ENCODE peak calls at places on chromosomes 13 and 19, in eight cellular contexts. One of them, this sample, is unnamed.

GRCh38 chr13:28325022-28325421 is 169.9 kb downstream of the FLT1 start:
- DNase-seq in IMR-90: no peak
- DNase-seq in psoas muscle: no peak
- DNase-seq in breast epithelium: no peak
- DNase-seq in thoracic aorta: no peak
- DNase-seq in uterus: no peak
- DNase-seq in H9: no peak
- DNase-seq in tibial artery: no peak
- DNase-seq in this sample: no peak

GRCh38 chr13:42660367-42660965 is 86.5 kb downstream of the TNFSF11 start:
- DNase-seq in breast epithelium: no peak
- DNase-seq in psoas muscle: no peak
- DNase-seq in H9: no peak
- DNase-seq in uterus: no peak
- DNase-seq in thoracic aorta: no peak
- DNase-seq in tibial artery: no peak
- DNase-seq in IMR-90: peak
- DNase-seq in this sample: peak

GRCh38 chr13:110907951-110908898 is 6.6 kb downstream of the ANKRD10 start:
- DNase-seq in thoracic aorta: no peak
- DNase-seq in uterus: no peak
- DNase-seq in H9: peak
- DNase-seq in tibial artery: no peak
- DNase-seq in breast epithelium: peak
- DNase-seq in IMR-90: peak
- DNase-seq in psoas muscle: no peak
- DNase-seq in this sample: peak

GRCh38 chr19:18541258-18541991 is 1.9 kb downstream of the FKBP8 start:
- DNase-seq in psoas muscle: no peak
- DNase-seq in thoracic aorta: no peak
- DNase-seq in uterus: no peak
- DNase-seq in tibial artery: no peak
- DNase-seq in H9: no peak
- DNase-seq in IMR-90: no peak
- DNase-seq in breast epithelium: no peak
- DNase-seq in this sample: no peak

GRCh38 chr19:4715529-4716221 is 8.0 kb downstream of the DPP9 start:
- DNase-seq in psoas muscle: no peak
- DNase-seq in uterus: no peak
- DNase-seq in breast epithelium: no peak
- DNase-seq in tibial artery: no peak
- DNase-seq in IMR-90: no peak
- DNase-seq in thoracic aorta: no peak
- DNase-seq in H9: no peak
- DNase-seq in this sample: no peak

GRCh38 chr19:7539827-7540425 is 4.4 kb downstream of the PNPLA6 start:
- DNase-seq in tibial artery: no peak
- DNase-seq in psoas muscle: no peak
- DNase-seq in uterus: no peak
- DNase-seq in thoracic aorta: no peak
- DNase-seq in H9: no peak
- DNase-seq in IMR-90: no peak
- DNase-seq in breast epithelium: no peak
- DNase-seq in this sample: no peak

GRCh38 chr13:50156140-50156539 is 140.9 kb downstream of the KCNRG start:
- DNase-seq in H9: no peak
- DNase-seq in psoas muscle: no peak
- DNase-seq in IMR-90: peak
- DNase-seq in tibial artery: no peak
- DNase-seq in thoracic aorta: no peak
- DNase-seq in uterus: no peak
- DNase-seq in breast epithelium: no peak
- DNase-seq in this sample: peak

GRCh38 chr19:18167975-18168645 is 5.5 kb upstream of the IFI30 start:
- DNase-seq in IMR-90: peak
- DNase-seq in breast epithelium: no peak
- DNase-seq in uterus: no peak
- DNase-seq in tibial artery: no peak
- DNase-seq in thoracic aorta: no peak
- DNase-seq in psoas muscle: peak
- DNase-seq in H9: no peak
- DNase-seq in this sample: peak

GRCh38 chr19:48258350-48258749 is 2.6 kb upstream of the CARD8 start:
- DNase-seq in psoas muscle: no peak
- DNase-seq in breast epithelium: no peak
- DNase-seq in IMR-90: no peak
- DNase-seq in thoracic aorta: no peak
- DNase-seq in tibial artery: no peak
- DNase-seq in uterus: no peak
- DNase-seq in H9: no peak
- DNase-seq in this sample: no peak

GRCh38 chr13:90416519-90416918 is 931.0 kb upstream of the MIR17HG start:
- DNase-seq in tibial artery: no peak
- DNase-seq in psoas muscle: no peak
- DNase-seq in thoracic aorta: no peak
- DNase-seq in breast epithelium: peak
- DNase-seq in uterus: no peak
- DNase-seq in IMR-90: peak
- DNase-seq in H9: no peak
- DNase-seq in this sample: no peak

GRCh38 chr13:40292108-40292507 is 374.3 kb downstream of the FOXO1 start:
- DNase-seq in breast epithelium: no peak
- DNase-seq in tibial artery: no peak
- DNase-seq in IMR-90: no peak
- DNase-seq in psoas muscle: no peak
- DNase-seq in thoracic aorta: no peak
- DNase-seq in H9: no peak
- DNase-seq in uterus: no peak
- DNase-seq in this sample: no peak

GRCh38 chr19:46603752-46604241 is 2.7 kb downstream of the CALM3 start:
- DNase-seq in uterus: no peak
- DNase-seq in psoas muscle: no peak
- DNase-seq in IMR-90: no peak
- DNase-seq in H9: no peak
- DNase-seq in thoracic aorta: no peak
- DNase-seq in breast epithelium: no peak
- DNase-seq in tibial artery: no peak
- DNase-seq in this sample: no peak
- H3K27ac ChIP-seq in uterus: peak
- H3K27ac ChIP-seq in psoas muscle: peak
- H3K27ac ChIP-seq in IMR-90: no peak
- H3K27ac ChIP-seq in H9: no peak
- H3K27ac ChIP-seq in thoracic aorta: peak
- H3K27ac ChIP-seq in breast epithelium: peak
- H3K27ac ChIP-seq in tibial artery: peak
- H3K27ac ChIP-seq in this sample: peak

GRCh38 chr13:57716295-57716694 is 84.8 kb downstream of the PCDH17 start:
- DNase-seq in breast epithelium: no peak
- DNase-seq in thoracic aorta: no peak
- DNase-seq in tibial artery: no peak
- DNase-seq in psoas muscle: no peak
- DNase-seq in IMR-90: no peak
- DNase-seq in uterus: no peak
- DNase-seq in H9: peak
- DNase-seq in this sample: no peak
- TF ChIP-seq CTCF in breast epithelium: no peak
- TF ChIP-seq CTCF in thoracic aorta: no peak
- TF ChIP-seq CTCF in tibial artery: no peak
- TF ChIP-seq CTCF in psoas muscle: no peak
- TF ChIP-seq CTCF in IMR-90: no peak
- TF ChIP-seq CTCF in uterus: no peak
- TF ChIP-seq CTCF in H9: peak
- TF ChIP-seq CTCF in this sample: no peak

GRCh38 chr13:113178896-113179167 is 20.4 kb downstream of the PROZ start:
- DNase-seq in thoracic aorta: no peak
- DNase-seq in breast epithelium: no peak
- DNase-seq in tibial artery: no peak
- DNase-seq in H9: no peak
- DNase-seq in uterus: no peak
- DNase-seq in psoas muscle: no peak
- DNase-seq in IMR-90: no peak
- DNase-seq in this sample: no peak
- H3K27ac ChIP-seq in thoracic aorta: no peak
- H3K27ac ChIP-seq in breast epithelium: no peak
- H3K27ac ChIP-seq in tibial artery: no peak
- H3K27ac ChIP-seq in H9: no peak
- H3K27ac ChIP-seq in uterus: no peak
- H3K27ac ChIP-seq in psoas muscle: no peak
- H3K27ac ChIP-seq in IMR-90: peak
- H3K27ac ChIP-seq in this sample: no peak

GRCh38 chr19:10911579-10912363 is 16.7 kb downstream of the YIPF2 start:
- DNase-seq in tibial artery: no peak
- DNase-seq in IMR-90: no peak
- DNase-seq in psoas muscle: no peak
- DNase-seq in H9: peak
- DNase-seq in breast epithelium: no peak
- DNase-seq in uterus: no peak
- DNase-seq in thoracic aorta: no peak
- DNase-seq in this sample: no peak
- TF ChIP-seq CTCF in tibial artery: no peak
- TF ChIP-seq CTCF in IMR-90: no peak
- TF ChIP-seq CTCF in psoas muscle: no peak
- TF ChIP-seq CTCF in H9: no peak
- TF ChIP-seq CTCF in breast epithelium: no peak
- TF ChIP-seq CTCF in uterus: no peak
- TF ChIP-seq CTCF in thoracic aorta: no peak
- TF ChIP-seq CTCF in this sample: no peak

DNA sequence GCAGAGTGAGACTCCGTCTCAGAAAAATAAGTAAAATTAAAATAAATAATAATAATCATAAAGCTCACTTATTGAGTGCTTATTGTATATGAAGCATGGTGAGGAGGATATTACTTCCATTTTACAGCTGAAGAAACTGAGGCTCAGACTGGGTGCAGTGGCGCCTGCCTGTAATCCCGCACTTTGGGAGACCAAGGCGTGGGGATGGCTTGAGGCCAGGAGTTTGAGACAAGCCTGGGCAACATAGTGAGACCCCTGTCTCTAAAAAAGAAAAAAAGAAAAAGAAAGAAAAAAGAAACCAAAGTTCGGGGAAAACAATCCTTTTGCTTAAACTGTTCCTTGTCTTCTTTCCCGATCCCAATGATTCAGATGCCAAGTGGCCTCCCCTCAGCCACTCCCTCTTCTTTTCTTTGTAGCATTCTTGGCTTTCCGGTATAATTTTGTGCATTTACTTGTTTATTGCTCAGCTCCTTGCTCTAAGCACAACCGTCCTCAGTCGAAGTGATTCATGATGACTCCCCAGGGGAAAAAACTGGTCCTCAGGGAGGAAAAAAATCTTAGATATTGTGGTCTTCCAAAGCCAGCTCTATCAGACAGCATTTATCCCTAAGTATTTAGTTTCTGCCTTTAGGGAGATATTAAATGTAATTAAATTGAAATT is 969 bp upstream of the EIF3G start:
- DNase-seq in breast epithelium: no peak
- DNase-seq in H9: no peak
- DNase-seq in IMR-90: peak
- DNase-seq in psoas muscle: no peak
- DNase-seq in uterus: peak
- DNase-seq in tibial artery: no peak
- DNase-seq in thoracic aorta: no peak
- DNase-seq in this sample: peak
- H3K27ac ChIP-seq in breast epithelium: peak
- H3K27ac ChIP-seq in H9: no peak
- H3K27ac ChIP-seq in IMR-90: peak
- H3K27ac ChIP-seq in psoas muscle: no peak
- H3K27ac ChIP-seq in uterus: peak
- H3K27ac ChIP-seq in tibial artery: peak
- H3K27ac ChIP-seq in thoracic aorta: peak
- H3K27ac ChIP-seq in this sample: peak

GRCh38 chr19:10858204-10858828 is 10.1 kb downstream of the C19orf38 start:
- DNase-seq in IMR-90: no peak
- DNase-seq in H9: no peak
- DNase-seq in psoas muscle: no peak
- DNase-seq in breast epithelium: no peak
- DNase-seq in tibial artery: no peak
- DNase-seq in thoracic aorta: no peak
- DNase-seq in uterus: no peak
- DNase-seq in this sample: no peak
- TF ChIP-seq CTCF in IMR-90: peak
- TF ChIP-seq CTCF in H9: peak
- TF ChIP-seq CTCF in psoas muscle: peak
- TF ChIP-seq CTCF in breast epithelium: peak
- TF ChIP-seq CTCF in tibial artery: peak
- TF ChIP-seq CTCF in thoracic aorta: peak
- TF ChIP-seq CTCF in uterus: no peak
- TF ChIP-seq CTCF in this sample: peak

DNA sequence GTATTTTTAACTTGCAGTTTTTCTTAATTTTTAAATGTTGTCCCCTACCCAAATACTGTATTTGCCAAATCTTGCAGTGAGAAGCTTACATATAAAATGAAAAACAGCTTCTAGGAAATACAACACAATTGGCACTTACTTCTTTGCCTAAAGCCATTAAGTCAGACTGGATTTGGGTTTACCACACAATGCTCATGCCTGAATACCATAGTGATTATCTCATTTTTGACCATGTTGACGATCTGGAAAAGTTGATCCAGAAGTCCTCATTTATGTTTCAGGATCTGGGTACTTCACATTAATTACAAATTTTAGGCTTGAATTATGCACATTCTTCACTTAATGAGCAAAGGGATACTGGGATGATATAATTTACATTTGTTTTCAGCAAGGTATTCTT is 2.4 kb downstream of the RNF6 start:
- DNase-seq in tibial artery: no peak
- DNase-seq in thoracic aorta: no peak
- DNase-seq in uterus: no peak
- DNase-seq in IMR-90: peak
- DNase-seq in breast epithelium: no peak
- DNase-seq in psoas muscle: no peak
- DNase-seq in H9: no peak
- DNase-seq in this sample: no peak
- H3K27ac ChIP-seq in tibial artery: no peak
- H3K27ac ChIP-seq in thoracic aorta: no peak
- H3K27ac ChIP-seq in uterus: no peak
- H3K27ac ChIP-seq in IMR-90: no peak
- H3K27ac ChIP-seq in breast epithelium: no peak
- H3K27ac ChIP-seq in psoas muscle: peak
- H3K27ac ChIP-seq in H9: no peak
- H3K27ac ChIP-seq in this sample: no peak

This sample was measured in RWPE1.